ENCODE peak calls at places on chromosome 10, in nine cellular contexts. C is AG09309, F is tibial artery, E is mucosa of descending colon, W is mammary epithelial cell, J is cardiac muscle cell, U is dorsolateral prefrontal cortex, L is sigmoid colon, I is upper lobe of right lung. N is an unnamed sample.

GRCh38 chr10:66931340-66931948 is 5.6 kb downstream of the LRRTM3 start:
- DNase-seq in C (peak; percentile 46), F (no peak), E (no peak), W (peak; percentile 28), J (peak; percentile 72), U (no peak), L (no peak), I (no peak), N (peak; percentile 64)

GRCh38 chr10:102677736-102678354 is 33.6 kb downstream of the TRIM8 start:
- DNase-seq in C (no peak), F (no peak), E (no peak), W (no peak), J (no peak), U (peak; percentile 35), L (peak; percentile 53), I (no peak), N (no peak)

GRCh38 chr10:6089334-6090219 is 743 bp downstream of the RBM17 start:
- DNase-seq in C (no peak), F (peak; percentile 22), E (peak; percentile 58), W (peak; percentile 61), J (peak; percentile 69), U (no peak), L (no peak), I (peak; percentile 69), N (peak; percentile 40)

GRCh38 chr10:130487562-130487961 is 351.4 kb downstream of the GLRX3 start:
- DNase-seq in C (no peak), F (no peak), E (no peak), W (no peak), J (no peak), U (no peak), L (peak; percentile 24), I (no peak), N (no peak)

GRCh38 chr10:22367471-22367870 is 22.2 kb downstream of the SPAG6 start:
- DNase-seq in C (no peak), F (no peak), E (no peak), W (no peak), J (no peak), U (no peak), L (no peak), I (no peak), N (no peak)

GRCh38 chr10:77959887-77960286 is 33.3 kb upstream of the DLG5 start:
- DNase-seq in C (no peak), F (no peak), E (no peak), W (no peak), J (no peak), U (no peak), L (no peak), I (no peak), N (no peak)

GRCh38 chr10:44042926-44043602 is 341.8 kb downstream of the CXCL12 start:
- DNase-seq in C (no peak), F (no peak), E (no peak), W (no peak), J (no peak), U (no peak), L (no peak), I (no peak), N (no peak)

GRCh38 chr10:18378766-18379165 is 238.5 kb downstream of the CACNB2 start:
- DNase-seq in C (no peak), F (no peak), E (no peak), W (no peak), J (no peak), U (no peak), L (peak; percentile 77), I (no peak), N (no peak)

GRCh38 chr10:116324227-116324950 is at the start of gene CCDC172:
- DNase-seq in C (no peak), F (no peak), E (no peak), W (no peak), J (no peak), U (no peak), L (no peak), I (no peak), N (no peak)

GRCh38 chr10:125762692-125763648 is 12.7 kb downstream of the MMP21 start:
- DNase-seq in C (no peak), F (no peak), E (no peak), W (no peak), J (no peak), U (no peak), L (no peak), I (no peak), N (no peak)

GRCh38 chr10:85604884-85605283 is 761.7 kb downstream of the GRID1 start:
- DNase-seq in C (no peak), F (no peak), E (no peak), W (no peak), J (no peak), U (no peak), L (no peak), I (no peak), N (no peak)

GRCh38 chr10:34745244-34745643 is 69.9 kb downstream of the PARD3 start:
- DNase-seq in C (no peak), F (no peak), E (no peak), W (no peak), J (no peak), U (no peak), L (no peak), I (no peak), N (no peak)

GRCh38 chr10:34116780-34117179 is 698.3 kb downstream of the PARD3 start:
- DNase-seq in C (no peak), F (no peak), E (no peak), W (no peak), J (peak; percentile 42), U (no peak), L (no peak), I (no peak), N (no peak)

DNA sequence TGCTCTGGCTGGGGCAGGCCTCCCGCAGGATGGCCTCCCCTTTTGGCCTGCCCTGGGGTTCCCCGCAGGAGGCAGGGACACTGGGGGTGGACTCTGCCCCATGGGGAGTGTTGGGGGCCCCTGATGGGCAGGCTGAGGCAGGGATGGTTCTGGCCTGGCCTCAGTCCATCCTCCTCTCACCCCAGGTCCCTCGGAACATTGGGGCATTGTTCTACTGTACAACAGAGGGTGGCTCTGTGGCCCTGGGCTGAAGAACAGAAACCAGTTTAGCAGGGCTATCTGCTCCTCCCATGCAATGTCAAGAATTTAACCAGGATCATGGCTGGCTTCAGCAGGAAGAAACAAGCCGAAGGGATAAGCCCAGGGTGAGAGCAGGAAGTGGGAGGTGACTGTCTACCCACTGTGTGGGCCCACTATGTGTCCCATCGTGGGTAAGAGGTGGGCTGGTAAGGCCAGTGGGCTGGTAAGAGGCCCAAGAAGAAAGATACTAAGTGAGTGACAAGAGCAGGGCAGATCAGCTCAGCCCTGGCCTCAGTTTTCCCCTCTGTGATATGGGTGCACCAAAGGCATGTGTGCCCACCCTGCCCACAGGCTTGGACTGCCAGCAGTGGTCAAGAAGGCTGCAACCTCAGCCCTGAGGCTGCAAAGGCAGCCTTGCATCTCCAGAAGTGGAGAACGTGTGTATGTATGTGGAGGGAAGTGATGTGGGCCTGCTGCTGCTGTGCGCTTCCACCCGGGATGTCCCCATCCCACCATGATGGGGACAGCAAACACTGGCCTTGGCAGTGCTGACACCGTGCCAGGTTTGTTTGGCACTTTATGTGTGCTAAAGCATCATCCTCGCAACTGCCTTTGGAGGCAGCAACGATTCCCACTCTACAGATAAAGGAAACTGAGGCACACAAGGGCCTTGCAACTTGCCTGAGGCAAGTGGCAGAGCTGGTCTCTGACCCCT is 138.9 kb downstream of the SH3PXD2A start:
- DNase-seq in C (no peak), F (no peak), E (no peak), W (peak; percentile 86), J (no peak), U (peak; percentile 76), L (no peak), I (no peak), N (no peak)
- TF ChIP-seq CTCF in C (no peak), F (no peak), E (no peak), W (peak; percentile 25), J (no peak), U (no peak), L (no peak), I (no peak), N (no peak)

DNA sequence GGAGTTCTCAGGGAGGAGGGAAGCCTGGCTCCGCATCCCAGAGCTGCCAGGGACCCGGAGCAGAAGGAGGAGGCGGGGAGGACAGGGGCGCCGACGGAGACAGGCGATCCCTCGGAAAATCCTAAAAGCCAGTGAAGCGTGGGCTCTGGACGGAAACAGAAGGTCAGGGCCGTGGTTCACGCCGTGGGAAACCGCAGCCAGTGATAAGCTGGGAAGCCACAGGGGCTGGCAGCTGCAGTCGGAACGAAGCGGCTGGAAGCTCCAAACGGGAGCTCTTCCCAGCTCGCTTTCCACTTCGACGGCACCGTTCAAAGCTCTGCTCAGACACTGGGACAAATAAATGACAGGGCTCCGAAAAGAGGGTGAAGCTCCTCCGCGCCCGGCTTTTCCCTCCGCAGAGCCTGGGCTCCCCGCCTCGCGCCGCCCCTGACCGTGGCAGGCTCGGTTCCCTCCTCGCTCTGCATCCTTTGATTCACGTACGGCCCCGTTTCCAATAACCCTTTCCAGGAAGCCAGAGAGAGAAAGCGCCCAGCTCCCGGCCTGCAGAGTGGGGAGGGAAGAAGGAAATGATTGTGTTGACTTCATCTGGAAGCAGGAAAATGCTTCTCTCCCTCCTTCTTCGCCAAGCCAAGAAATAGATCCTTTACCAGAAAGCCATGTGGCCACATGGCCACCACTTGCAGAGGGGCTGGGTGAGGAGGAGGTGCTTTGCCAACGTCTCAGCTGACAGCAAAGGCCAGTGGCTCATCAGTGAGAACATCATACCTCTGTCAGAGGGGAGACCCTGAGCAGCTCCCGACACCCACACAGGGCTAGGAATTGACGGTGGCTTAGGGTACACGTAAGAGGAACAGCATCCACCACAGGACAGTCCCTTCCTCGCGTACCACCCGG is 57.4 kb downstream of the ADRB1 start:
- DNase-seq in C (no peak), F (no peak), E (peak; percentile 52), W (no peak), J (peak; percentile 23), U (no peak), L (no peak), I (no peak), N (peak; percentile 23)
- H3K4me3 ChIP-seq in C (peak overlapping the region; percentile 33), F (peak overlapping the region; percentile 43), E (no peak overlapping the region), W (no peak overlapping the region), J (peak overlapping the region; percentile 17), U (peak overlapping the region; percentile 38), L (peak overlapping the region; percentile 46), I (peak overlapping the region; percentile 51), N (peak overlapping the region; percentile 46)

GRCh38 chr10:19493917-19494316 is 322.3 kb upstream of the PLXDC2 start:
- DNase-seq in C (no peak), F (no peak), E (no peak), W (no peak), J (no peak), U (no peak), L (no peak), I (no peak), N (no peak)
- TF ChIP-seq CTCF in C (no peak), F (no peak), E (no peak), W (no peak), J (no peak), U (no peak), L (no peak), I (no peak), N (no peak)

DNA sequence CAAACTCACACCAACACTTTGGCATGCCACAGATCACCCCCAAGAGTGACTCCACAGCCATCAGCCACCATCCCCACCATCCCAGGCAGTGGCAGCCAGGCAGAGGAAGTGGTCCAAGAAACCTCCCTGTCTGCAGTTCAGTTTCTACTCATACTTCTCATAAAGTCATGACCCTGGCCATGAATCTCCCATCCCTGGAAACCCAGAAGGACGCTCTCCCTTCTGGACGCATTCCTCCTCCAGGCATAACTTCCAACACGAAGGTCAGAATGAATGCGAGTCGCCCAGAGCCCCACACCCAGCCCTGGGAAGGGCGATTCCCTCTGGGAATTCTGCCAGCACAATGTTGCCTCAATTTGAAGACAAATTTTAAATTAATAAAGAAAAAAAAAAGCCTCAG is 307.8 kb downstream of the FRMD4A start:
- DNase-seq in C (no peak), F (no peak), E (no peak), W (no peak), J (no peak), U (no peak), L (no peak), I (no peak), N (no peak)
- H3K4me3 ChIP-seq in C (no peak overlapping the region), F (no peak overlapping the region), E (no peak overlapping the region), W (no peak overlapping the region), J (no peak overlapping the region), U (no peak overlapping the region), L (peak overlapping the region; percentile 35), I (no peak overlapping the region), N (peak overlapping the region; percentile 50)